ENCODE peak calls at places on chromosomes 3 and 15, in eight cellular contexts. Z is fibroblast of mammary gland; B is hepatocyte; U is activated CD8-positive, alpha-beta memory T cell treated with anti-CD3 and anti-CD28 coated beads for 24 hours; X is astrocyte of the spinal cord; F is HS-27A; V is HFFc6; K is stomach. J is an unnamed sample.

GRCh38 chr15:44541282-44541958 is 4.5 kb downstream of the EIF3J start:
- DNase-seq in U (no peak), V (peak; percentile 79), Z (peak; percentile 74), B (peak; percentile 42), F (peak; percentile 77), X (peak; percentile 84), K (no peak), J (peak; percentile 45)

GRCh38 chr3:182913889-182914288 is 66.4 kb downstream of the DCUN1D1 start:
- DNase-seq in V (no peak), F (no peak), X (no peak), U (no peak), Z (no peak), B (no peak), K (no peak), J (no peak)

GRCh38 chr3:113736548-113737089 is 9.4 kb downstream of the NAA50 start:
- DNase-seq in X (peak; percentile 78), Z (peak; percentile 77), K (no peak), V (peak; percentile 63), B (peak; percentile 74), U (no peak), F (peak; percentile 31), J (peak; percentile 33)

GRCh38 chr15:101608182-101608581 is 44.0 kb downstream of the TM2D3 start:
- DNase-seq in K (no peak), B (no peak), F (no peak), V (no peak), Z (no peak), X (no peak), U (no peak), J (no peak)

GRCh38 chr15:82129769-82130168 is 84.0 kb upstream of the MEX3B start:
- DNase-seq in U (no peak), F (peak; percentile 96), K (no peak), V (peak; percentile 87), Z (peak; percentile 92), B (peak; percentile 16), X (peak; percentile 91), J (peak; percentile 84)

GRCh38 chr3:171321241-171321640 is 139.0 kb downstream of the TNIK start:
- DNase-seq in X (no peak), V (no peak), K (no peak), U (no peak), B (no peak), F (no peak), Z (no peak), J (no peak)

GRCh38 chr3:194640829-194641228 is 7.6 kb upstream of the TMEM44 start:
- DNase-seq in K (no peak), B (no peak), Z (peak; percentile 30), X (peak; percentile 46), U (peak; percentile 61), V (no peak), F (peak; percentile 41), J (no peak)

GRCh38 chr3:130844462-130844861 is 49.4 kb upstream of the ATP2C1 start:
- DNase-seq in X (no peak), F (no peak), V (no peak), U (no peak), B (no peak), K (no peak), Z (no peak), J (no peak)

GRCh38 chr15:36912311-36912712 is 188.0 kb downstream of the MEIS2 start:
- DNase-seq in U (no peak), F (no peak), V (no peak), B (no peak), Z (no peak), X (no peak), K (no peak), J (no peak)

GRCh38 chr3:126100688-126101301 is 16.9 kb upstream of the SLC41A3 start:
- DNase-seq in Z (peak; percentile 66), X (peak; percentile 66), V (peak; percentile 60), F (no peak), U (no peak), B (no peak), K (no peak), J (no peak)

GRCh38 chr15:40042791-40043320 is 3.9 kb upstream of the SRP14 start:
- DNase-seq in K (no peak), Z (no peak), V (no peak), F (no peak), B (no peak), U (no peak), X (no peak), J (no peak)

GRCh38 chr3:130789678-130790340 is 43.2 kb upstream of the PIK3R4 start:
- DNase-seq in B (peak; percentile 46), K (no peak), U (no peak), V (no peak), F (no peak), Z (no peak), X (no peak), J (no peak)

GRCh38 chr3:50251220-50251619 is 15.2 kb downstream of the GNAI2 start:
- DNase-seq in Z (peak; percentile 98), V (peak; percentile 97), F (no peak), K (peak; percentile 67), U (peak; percentile 66), X (peak; percentile 89), B (no peak), J (no peak)

GRCh38 chr3:195889843-195890407 is 18.4 kb downstream of the TNK2 start:
- DNase-seq in K (no peak), F (no peak), V (no peak), Z (no peak), X (no peak), U (no peak), B (no peak), J (no peak)

GRCh38 chr3:192207661-192208060 is 519.7 kb downstream of the FGF12 start:
- DNase-seq in B (no peak), F (no peak), X (no peak), V (no peak), Z (no peak), U (no peak), K (no peak), J (no peak)

GRCh38 chr3:186929676-186930075 is 650 bp upstream of the ST6GAL1 start:
- DNase-seq in B (no peak), V (no peak), Z (no peak), U (no peak), X (no peak), K (no peak), F (no peak), J (no peak)

GRCh38 chr3:116741462-116741861 is 31.9 kb downstream of the TUSC7 start:
- DNase-seq in V (no peak), Z (no peak), X (no peak), F (no peak), K (no peak), B (peak; percentile 28), U (no peak), J (no peak)

GRCh38 chr3:126913524-126913923 is 69.4 kb upstream of the PLXNA1 start:
- DNase-seq in U (no peak), Z (no peak), V (no peak), F (no peak), K (no peak), B (no peak), X (no peak), J (no peak)

GRCh38 chr3:171383206-171384018 is 76.8 kb downstream of the TNIK start:
- DNase-seq in Z (peak; percentile 21), U (no peak), X (peak; percentile 60), K (no peak), V (peak; percentile 35), B (no peak), F (no peak), J (no peak)

GRCh38 chr3:156285626-156286025 is 165.2 kb downstream of the KCNAB1 start:
- DNase-seq in U (no peak), B (no peak), K (no peak), X (no peak), Z (no peak), V (no peak), F (no peak), J (no peak)

GRCh38 chr3:27584874-27585273 is 100.7 kb upstream of the SLC4A7 start:
- DNase-seq in K (no peak), V (no peak), B (peak; percentile 29), Z (no peak), U (no peak), X (no peak), F (no peak), J (no peak)

GRCh38 chr3:71875461-71875947 is 90.6 kb upstream of the PROK2 start:
- DNase-seq in V (peak; percentile 43), K (peak; percentile 76), Z (peak; percentile 73), B (peak; percentile 89), U (peak; percentile 92), F (peak; percentile 22), X (peak; percentile 54), J (peak; percentile 69)

GRCh38 chr3:38005076-38006020 is 14.8 kb downstream of the VILL start:
- DNase-seq in V (no peak), B (no peak), U (no peak), X (peak; percentile 38), Z (no peak), K (peak; percentile 74), F (no peak), J (no peak)

GRCh38 chr3:134008630-134009156 is 21.0 kb downstream of the SLCO2A1 start:
- DNase-seq in K (no peak), U (peak; percentile 4), B (no peak), V (peak; percentile 87), F (peak; percentile 94), X (peak; percentile 93), Z (peak; percentile 70), J (peak; percentile 59)

GRCh38 chr3:191005790-191006189 is 143.3 kb upstream of the GMNC start:
- DNase-seq in X (peak; percentile 35), Z (no peak), F (no peak), V (no peak), U (no peak), B (no peak), K (no peak), J (no peak)

GRCh38 chr15:98525625-98526024 is 122.7 kb upstream of the IGF1R start:
- DNase-seq in U (no peak), B (peak; percentile 44), K (no peak), F (no peak), V (no peak), X (no peak), Z (no peak), J (no peak)

GRCh38 chr15:89824607-89824867 is 9.9 kb upstream of the ANPEP start:
- DNase-seq in K (no peak), U (no peak), F (no peak), V (no peak), Z (no peak), B (no peak), X (no peak), J (no peak)

GRCh38 chr3:195154793-195155535 is 116.0 kb downstream of the XXYLT1 start:
- DNase-seq in Z (peak; percentile 92), K (peak; percentile 94), B (peak; percentile 86), V (peak; percentile 94), U (no peak), X (peak; percentile 98), F (no peak), J (peak; percentile 67)

GRCh38 chr3:106161236-106161635 is 292.4 kb upstream of the CBLB start:
- DNase-seq in V (no peak), U (no peak), X (no peak), F (no peak), Z (no peak), K (no peak), B (no peak), J (no peak)

GRCh38 chr15:80419546-80419945 is 15.4 kb downstream of the ARNT2 start:
- DNase-seq in K (no peak), U (peak; percentile 21), X (peak; percentile 43), V (no peak), F (no peak), Z (no peak), B (no peak), J (no peak)

GRCh38 chr15:32677238-32677750 is 35.8 kb downstream of the SCG5 start:
- DNase-seq in K (no peak), F (no peak), V (no peak), U (no peak), B (peak; percentile 41), Z (peak; percentile 24), X (no peak), J (no peak)

GRCh38 chr3:47577583-47578118 is 1.0 kb downstream of the CSPG5 start:
- DNase-seq in U (no peak), X (no peak), K (no peak), F (no peak), B (peak; percentile 36), V (no peak), Z (no peak), J (no peak)

GRCh38 chr15:80026310-80026709 is 33.2 kb upstream of the ZFAND6 start:
- DNase-seq in F (no peak), K (no peak), X (no peak), U (no peak), Z (no peak), V (no peak), B (no peak), J (no peak)

GRCh38 chr3:47113669-47114365 is 50.1 kb downstream of the SETD2 start:
- DNase-seq in Z (peak; percentile 62), F (peak; percentile 65), X (peak; percentile 84), V (peak; percentile 87), K (no peak), U (no peak), B (no peak), J (peak; percentile 10)

J was measured in HTR-8/SVneo.